ENCODE peak calls at places on chromosomes 3 and 15, in four cellular contexts. E is CD4-positive, CD25-positive, alpha-beta regulatory T cell; B is left ventricle myocardium inferior; D is K562. U is an unnamed sample.

GRCh38 chr3:126527455-126528211 is 3.7 kb downstream of the CHST13 start:
- DNase-seq in B (no peak), D (no peak), E (no peak), U (no peak)

GRCh38 chr3:27596920-27597319 is 112.7 kb upstream of the SLC4A7 start:
- DNase-seq in D (no peak), E (no peak), B (no peak), U (no peak)

GRCh38 chr3:123498761-123499160 is 49.9 kb upstream of the ADCY5 start:
- DNase-seq in E (no peak), D (no peak), B (no peak), U (no peak)

GRCh38 chr3:185484296-185484695 is 14.5 kb downstream of the TMEM41A start:
- DNase-seq in D (no peak), B (no peak), E (no peak), U (no peak)

GRCh38 chr3:59938857-59939256 is 889.0 kb upstream of the CFAP20DC start:
- DNase-seq in B (no peak), E (no peak), D (no peak), U (no peak)

GRCh38 chr15:29529043-29529442 is 259.4 kb upstream of the NSMCE3 start:
- DNase-seq in E (no peak), B (no peak), D (no peak), U (no peak)

GRCh38 chr15:71114887-71115566 is at the start of gene THSD4:
- DNase-seq in B (peak; percentile 75), E (peak; percentile 17), D (peak; percentile 89), U (peak; percentile 44)

GRCh38 chr3:129974451-129975331 is at the start of gene TRH:
- DNase-seq in E (no peak), D (no peak), B (no peak), U (peak; percentile 6)

GRCh38 chr3:41035445-41036022 is 163.8 kb upstream of the CTNNB1 start:
- DNase-seq in E (no peak), D (no peak), B (no peak), U (no peak)

GRCh38 chr3:4417449-4417848 is 49.6 kb downstream of the SUMF1 start:
- DNase-seq in D (no peak), E (no peak), B (no peak), U (no peak)

GRCh38 chr3:125073506-125073905 is 17.7 kb upstream of the HEG1 start:
- DNase-seq in D (no peak), E (no peak), B (no peak), U (no peak)

GRCh38 chr3:195773956-195774537 is 37.7 kb downstream of the MUC4 start:
- DNase-seq in D (no peak), B (no peak), E (no peak), U (no peak)

GRCh38 chr3:51024121-51024520 is 349.4 kb downstream of the DOCK3 start:
- DNase-seq in E (no peak), B (no peak), D (no peak), U (no peak)

GRCh38 chr3:195854628-195855300 is 43.0 kb upstream of the MUC4 start:
- DNase-seq in B (no peak), D (peak; percentile 54), E (no peak), U (no peak)

GRCh38 chr15:37682304-37682703 is 252.1 kb upstream of the TMCO5A start:
- DNase-seq in D (peak; percentile 3), B (no peak), E (no peak), U (no peak)

GRCh38 chr3:158492685-158493084 is 78.3 kb upstream of the MLF1 start:
- DNase-seq in D (peak; percentile 7), B (no peak), E (no peak), U (no peak)

GRCh38 chr3:152019516-152019915 is 146.1 kb downstream of the SUCNR1 start:
- DNase-seq in E (no peak), B (no peak), D (no peak), U (no peak)

GRCh38 chr15:58227706-58228543 is 89.7 kb downstream of the AQP9 start:
- DNase-seq in B (peak; percentile 77), D (peak; percentile 66), E (peak; percentile 60), U (peak; percentile 49)

GRCh38 chr3:187367561-187368103 is 553 bp upstream of the RTP4 start:
- DNase-seq in D (no peak), E (no peak), B (peak; percentile 19), U (no peak)

GRCh38 chr3:158649791-158650190 is 5.5 kb downstream of the GFM1 start:
- DNase-seq in E (no peak), D (no peak), B (no peak), U (no peak)

GRCh38 chr3:27349832-27350231 is 19.4 kb downstream of the NEK10 start:
- DNase-seq in B (no peak), E (no peak), D (no peak), U (no peak)

GRCh38 chr3:112097378-112097777 is 11.2 kb downstream of the C3orf52 start:
- DNase-seq in E (no peak), D (peak; percentile 16), B (no peak), U (no peak)

GRCh38 chr3:65951836-65952505 is 86.7 kb downstream of the MAGI1 start:
- DNase-seq in B (no peak), D (no peak), E (no peak), U (no peak)

GRCh38 chr3:30162579-30162978 is 443.8 kb upstream of the TGFBR2 start:
- DNase-seq in E (no peak), D (no peak), B (no peak), U (no peak)

GRCh38 chr3:10485380-10485779 is 20.0 kb downstream of the ATP2B2 start:
- DNase-seq in D (no peak), B (no peak), E (no peak), U (no peak)

DNA sequence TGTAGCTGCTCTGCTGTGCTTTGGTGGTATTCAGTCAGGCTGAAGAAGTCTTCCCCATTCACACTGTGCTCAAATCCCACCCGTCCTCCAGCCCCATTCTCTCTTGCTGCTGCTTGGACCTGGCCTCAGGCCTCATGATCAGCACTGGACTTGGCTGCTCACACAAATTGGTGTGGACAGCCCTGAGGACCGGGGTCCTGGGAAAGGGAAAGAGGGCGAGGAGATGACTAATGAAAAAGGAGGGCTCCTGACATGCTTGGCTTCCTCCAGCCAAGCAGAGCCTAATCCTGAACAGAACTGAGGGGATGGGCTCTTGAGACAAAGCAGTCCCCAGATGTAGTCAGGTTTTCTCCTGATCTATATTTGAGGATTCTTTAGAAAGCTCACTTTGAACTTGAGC is 79.5 kb upstream of the THBS1 start:
- DNase-seq in B (no peak), D (no peak), E (no peak), U (no peak)
- H3K27ac ChIP-seq in B (no peak overlapping the region), D (no peak overlapping the region), E (no peak overlapping the region), U (no peak overlapping the region)

GRCh38 chr3:58520403-58520784 is 16.6 kb downstream of the ACOX2 start:
- DNase-seq in B (no peak), E (no peak), D (peak; percentile 27), U (no peak)
- H3K27ac ChIP-seq in B (no peak overlapping the region), E (no peak overlapping the region), D (peak overlapping the region; percentile 23), U (no peak overlapping the region)

GRCh38 chr3:46454606-46455005 is 10.1 kb downstream of the LTF start:
- DNase-seq in B (no peak), D (no peak), E (no peak), U (no peak)
- H3K27ac ChIP-seq in B (no peak overlapping the region), D (no peak overlapping the region), E (no peak overlapping the region), U (no peak overlapping the region)

GRCh38 chr3:71541313-71541712 is 42.2 kb downstream of the FOXP1 start:
- DNase-seq in B (no peak), E (no peak), D (peak; percentile 11), U (no peak)

GRCh38 chr3:71536376-71536965 is 47.1 kb downstream of the FOXP1 start:
- DNase-seq in D (no peak), B (no peak), E (no peak), U (no peak)

GRCh38 chr3:71532639-71533395 is 50.7 kb downstream of the FOXP1 start:
- DNase-seq in D (no peak), B (peak; percentile 25), E (no peak), U (no peak)

GRCh38 chr3:71533588-71533987 is 49.9 kb downstream of the FOXP1 start:
- DNase-seq in D (no peak), E (no peak), B (no peak), U (no peak)

DNA sequence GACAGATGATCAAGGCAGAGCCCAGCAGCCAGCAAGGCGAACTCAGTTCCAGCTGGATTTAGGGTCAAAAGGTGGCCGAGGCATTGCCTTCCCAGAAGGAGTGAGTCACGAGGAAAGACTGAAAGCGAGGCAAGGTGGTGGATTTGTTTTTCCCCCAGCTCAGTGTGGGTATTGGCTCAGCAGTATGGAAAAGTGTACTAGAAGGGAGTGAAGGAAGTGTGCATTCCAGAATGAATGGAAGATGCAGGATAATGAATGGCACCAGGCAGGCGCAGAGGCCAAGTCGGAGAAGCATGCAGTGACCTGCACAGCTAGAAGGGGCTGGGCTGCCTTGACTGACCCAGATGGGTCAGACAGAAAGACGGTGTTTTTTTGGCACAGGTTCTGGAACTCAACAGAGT is 46.3 kb downstream of the FOXP1 start:
- DNase-seq in E (no peak), B (no peak), D (no peak), U (no peak)
- H3K27ac ChIP-seq in E (no peak overlapping the region), B (no peak overlapping the region), D (no peak overlapping the region), U (no peak overlapping the region)

DNA sequence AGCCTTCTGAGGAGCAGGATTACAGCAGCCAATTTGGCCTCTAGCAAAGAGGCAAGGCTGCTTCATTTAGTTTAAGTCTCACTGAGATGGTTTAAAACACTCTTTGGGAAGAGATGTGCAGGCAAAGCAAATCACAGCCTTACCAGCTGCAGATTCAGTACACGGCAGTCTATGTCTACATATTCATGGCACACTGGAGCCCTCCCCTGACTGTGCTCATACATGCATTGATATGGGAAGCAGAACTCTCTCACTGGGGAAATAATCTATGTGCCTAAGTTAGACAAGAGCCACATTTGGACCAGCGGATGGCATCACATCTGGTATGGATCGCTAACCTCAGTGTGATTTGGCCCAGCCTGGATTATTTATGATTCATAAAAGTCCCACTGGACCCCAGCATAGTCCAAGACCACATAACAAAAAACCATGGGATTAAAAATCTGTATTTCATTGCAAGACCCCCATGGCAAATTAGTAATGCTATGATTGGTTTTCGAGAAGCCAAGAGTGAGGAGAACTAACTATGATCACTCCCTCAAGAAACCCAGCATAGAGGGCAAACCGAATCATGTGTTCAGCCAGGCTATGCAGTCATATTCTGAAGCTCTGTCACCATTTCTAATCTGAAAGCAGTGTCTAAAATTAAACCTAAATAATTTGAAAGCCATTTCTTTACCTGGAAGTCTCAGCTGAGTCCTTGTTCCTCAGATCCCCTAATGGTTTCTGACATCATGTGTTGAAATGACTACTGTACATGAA is 1.3 kb downstream of the PRICKLE2 start:
- DNase-seq in E (no peak), B (no peak), D (no peak), U (no peak)
- H3K27ac ChIP-seq in E (no peak overlapping the region), B (peak overlapping the region; percentile 72), D (no peak overlapping the region), U (no peak overlapping the region)

U was measured in CD4-positive, alpha-beta memory T cell.